ENCODE peak calls at places on chromosomes 12 and 14, in four cellular contexts. X is foreskin fibroblast, G is endothelial cell, C is AG04450. H is an unnamed sample.

GRCh38 chr12:18895946-18896345 is 158.0 kb downstream of the CAPZA3 start:
- DNase-seq in G (no peak), X (no peak), C (no peak), H (no peak)

GRCh38 chr14:74793506-74794155 is 30.5 kb downstream of the YLPM1 start:
- DNase-seq in G (peak), X (peak), C (no peak), H (no peak)

GRCh38 chr12:52278931-52279682 is 4.7 kb downstream of the KRT86 start:
- DNase-seq in C (peak), X (peak), G (peak), H (peak)

GRCh38 chr12:49824886-49825285 is 3.3 kb downstream of the NCKAP5L start:
- DNase-seq in X (peak), C (no peak), G (no peak), H (no peak)

GRCh38 chr12:66352197-66352596 is 49.9 kb downstream of the HELB start:
- DNase-seq in G (peak), C (no peak), X (peak), H (no peak)

GRCh38 chr12:51403744-51404143 is 12.5 kb upstream of the GALNT6 start:
- DNase-seq in X (no peak), C (no peak), G (no peak), H (no peak)

GRCh38 chr12:96486751-96487150 is 2.6 kb upstream of the CFAP54 start:
- DNase-seq in C (no peak), G (no peak), X (no peak), H (no peak)

GRCh38 chr14:105267820-105268548 is 19.7 kb downstream of the BTBD6 start:
- DNase-seq in G (no peak), C (no peak), X (no peak), H (no peak)

GRCh38 chr12:79691299-79692248 is 810 bp upstream of the PAWR start:
- DNase-seq in X (peak), G (no peak), C (peak), H (no peak)

GRCh38 chr12:97754306-97754705 is 291.7 kb downstream of the RMST start:
- DNase-seq in X (no peak), C (no peak), G (no peak), H (no peak)

GRCh38 chr12:127640181-127640886 is 626.6 kb upstream of the TMEM132C start:
- DNase-seq in X (no peak), G (no peak), C (no peak), H (no peak)

GRCh38 chr12:51262758-51263177 is 7.4 kb downstream of the SMAGP start:
- DNase-seq in C (no peak), X (peak), G (peak), H (no peak)

GRCh38 chr14:53779301-53779700 is 177.3 kb downstream of the BMP4 start:
- DNase-seq in G (no peak), C (no peak), X (no peak), H (no peak)

GRCh38 chr12:27651201-27651600 is 45.0 kb upstream of the REP15 start:
- DNase-seq in X (peak), G (no peak), C (no peak), H (no peak)

GRCh38 chr12:113796852-113797534 is 169.1 kb downstream of the RBM19 start:
- DNase-seq in C (no peak), G (no peak), X (no peak), H (no peak)

GRCh38 chr14:103057028-103057371 is 349 bp downstream of the CDC42BPB start:
- DNase-seq in C (no peak), X (peak), G (no peak), H (no peak)

GRCh38 chr14:103099081-103099732 is 4.7 kb downstream of the EXOC3L4 start:
- DNase-seq in X (no peak), C (no peak), G (no peak), H (no peak)

GRCh38 chr14:30966415-30967363 is 58.8 kb upstream of the AP4S1 start:
- DNase-seq in G (no peak), X (no peak), C (no peak), H (no peak)

GRCh38 chr14:103775506-103775905 is 59.9 kb downstream of the ZFYVE21 start:
- DNase-seq in C (no peak), G (no peak), X (no peak), H (no peak)

GRCh38 chr12:20367731-20368652 is at the start of gene PDE3A:
- DNase-seq in X (peak), G (peak), C (no peak), H (no peak)

GRCh38 chr14:88552859-88553258 is 1.9 kb downstream of the PTPN21 start:
- DNase-seq in X (no peak), C (no peak), G (no peak), H (no peak)

GRCh38 chr12:19588944-19589343 is 149.7 kb downstream of the AEBP2 start:
- DNase-seq in C (no peak), G (no peak), X (no peak), H (no peak)

GRCh38 chr12:132152921-132153321 is 8.7 kb downstream of the NOC4L start:
- DNase-seq in X (no peak), G (no peak), C (no peak), H (peak)

GRCh38 chr14:45145214-45145613 is 9.5 kb downstream of the FANCM start:
- DNase-seq in G (no peak), X (no peak), C (no peak), H (no peak)

GRCh38 chr12:101619868-101620761 is 25.3 kb downstream of the MYBPC1 start:
- DNase-seq in C (no peak), G (no peak), X (no peak), H (no peak)

GRCh38 chr12:54033106-54033979 is 493 bp downstream of the HOXC5 start:
- DNase-seq in C (no peak), X (peak), G (no peak), H (no peak)

GRCh38 chr12:27644446-27644845 is 51.8 kb upstream of the REP15 start:
- DNase-seq in G (no peak), X (peak), C (no peak), H (no peak)

GRCh38 chr12:76117067-76117691 is 32.7 kb upstream of the NAP1L1 start:
- DNase-seq in X (no peak), C (no peak), G (no peak), H (no peak)
- TF ChIP-seq CTCF in X (no peak), C (no peak), G (no peak), H (no peak)

GRCh38 chr12:59444932-59445331 is 150.9 kb upstream of the SLC16A7 start:
- DNase-seq in C (no peak), G (no peak), X (peak), H (no peak)
- TF ChIP-seq CTCF in C (peak), G (no peak), X (peak), H (no peak)

DNA sequence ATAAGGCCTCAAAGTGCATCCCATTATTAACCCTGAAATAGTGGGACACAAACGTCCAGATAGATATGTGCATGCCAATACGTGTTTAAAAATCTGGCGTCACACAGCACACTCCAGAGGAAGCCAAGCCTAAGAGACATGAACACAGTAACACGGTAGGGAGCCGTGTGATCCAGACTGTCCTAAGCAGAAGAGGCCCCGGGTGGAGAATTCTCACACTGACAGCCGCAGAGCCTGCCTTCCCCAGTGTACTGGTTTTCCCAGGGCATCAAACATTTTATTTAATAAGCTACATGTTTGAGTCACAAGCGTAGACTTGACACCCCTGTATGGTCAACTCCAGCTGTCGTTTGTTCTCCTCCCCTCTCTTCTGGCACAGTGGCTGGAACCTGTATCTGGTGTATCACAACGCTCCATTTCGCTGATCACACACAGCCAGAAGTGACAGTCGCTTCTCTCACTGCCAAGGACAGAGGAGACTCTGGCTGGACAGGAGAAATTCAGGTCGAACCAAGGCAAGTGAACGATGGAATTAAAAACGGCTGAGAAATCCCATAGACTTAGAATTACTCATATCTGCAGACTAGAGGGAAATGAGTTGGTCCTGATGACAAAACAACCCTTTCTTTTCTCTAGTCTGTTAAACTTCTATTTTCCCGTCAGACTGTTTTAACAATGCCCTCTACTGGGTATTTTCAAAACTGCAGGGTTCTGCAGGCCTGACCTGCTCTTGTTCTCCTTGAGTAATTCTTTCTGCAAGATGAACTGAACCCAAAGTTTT is 359.9 kb downstream of the RGS6 start:
- DNase-seq in G (peak), X (peak), C (peak), H (no peak)
- TF ChIP-seq CTCF in G (peak), X (peak), C (peak), H (peak)

DNA sequence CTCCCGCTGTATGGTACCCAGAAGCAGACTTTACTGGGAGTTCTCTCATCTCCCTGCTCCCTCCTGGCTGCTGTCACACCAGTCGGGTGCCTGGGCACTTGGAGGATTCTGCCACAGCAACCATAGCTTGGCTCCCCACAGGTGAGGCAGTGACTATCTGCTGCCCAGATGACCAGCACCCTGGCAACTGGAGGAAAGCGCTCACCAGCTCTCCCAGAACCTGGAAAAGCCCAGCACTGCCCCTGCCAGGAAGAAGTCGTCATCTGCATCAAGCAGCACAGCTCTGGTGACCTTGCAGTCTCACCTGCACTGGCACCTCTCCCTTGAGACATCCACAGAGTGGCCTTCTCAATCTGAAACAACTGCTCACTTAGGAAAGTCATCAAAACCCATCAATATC is 31.9 kb upstream of the TC2N start:
- DNase-seq in G (no peak), X (no peak), C (no peak), H (no peak)
- TF ChIP-seq CTCF in G (no peak), X (no peak), C (no peak), H (no peak)

DNA sequence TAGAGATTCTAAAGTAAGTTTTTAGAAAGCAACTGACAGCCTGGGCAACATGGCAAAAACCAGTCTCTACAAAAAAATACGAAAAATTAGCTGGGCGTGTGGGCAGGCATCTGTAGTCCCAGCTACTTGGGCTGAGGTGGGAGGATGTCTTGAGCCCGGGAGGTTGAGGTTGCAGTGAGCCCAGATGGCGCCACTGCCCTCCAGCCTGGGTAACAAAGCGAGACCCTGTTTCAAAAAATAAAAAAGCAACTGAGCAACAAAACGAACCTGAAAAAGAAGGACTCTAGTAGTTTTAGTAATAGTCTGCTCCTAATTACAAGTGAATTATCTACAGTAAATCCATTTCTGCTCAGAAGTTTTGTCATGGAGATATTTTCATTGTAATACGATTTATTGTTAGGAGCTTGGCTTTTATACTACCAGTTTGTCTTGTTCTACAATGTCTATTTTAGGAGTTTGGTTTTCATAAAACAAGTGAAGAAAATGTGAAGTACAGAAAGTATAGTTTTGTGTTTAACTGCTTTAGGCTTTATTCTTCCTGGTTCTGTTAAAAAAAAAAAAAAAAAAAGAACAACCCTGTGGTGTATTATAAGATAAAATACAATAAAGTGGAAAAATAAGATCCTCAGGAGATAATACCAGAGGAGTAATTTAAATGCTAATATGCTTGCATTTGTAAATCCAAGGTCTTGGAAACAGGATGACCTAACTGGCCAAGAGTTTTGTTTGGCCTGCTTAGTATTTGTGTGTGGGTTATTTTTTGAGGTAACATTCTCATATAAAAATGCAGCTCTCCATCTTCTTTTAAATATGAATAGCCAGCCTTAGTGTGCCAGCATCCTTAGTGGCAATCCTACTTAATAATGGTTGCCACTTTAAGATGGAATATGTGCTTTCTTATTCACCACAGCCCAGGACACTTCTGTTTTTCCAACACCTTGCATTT is 2.8 kb downstream of the TMX1 start:
- DNase-seq in G (no peak), C (no peak), X (no peak), H (no peak)
- TF ChIP-seq CTCF in G (no peak), C (peak), X (no peak), H (no peak)

GRCh38 chr14:52263190-52263589 is 4.3 kb upstream of the PTGDR start:
- DNase-seq in G (no peak), C (no peak), X (no peak), H (no peak)

GRCh38 chr14:52266782-52267181 is 716 bp upstream of the PTGDR start:
- DNase-seq in X (peak), G (no peak), C (no peak), H (no peak)

GRCh38 chr14:52266179-52266578 is 1.3 kb upstream of the PTGDR start:
- DNase-seq in C (no peak), G (no peak), X (peak), H (no peak)

GRCh38 chr14:52267501-52268190 is at the start of gene PTGDR:
- DNase-seq in C (no peak), X (peak), G (peak), H (peak)

GRCh38 chr14:52265248-52265647 is 2.2 kb upstream of the PTGDR start:
- DNase-seq in G (peak), X (no peak), C (no peak), H (no peak)
- TF ChIP-seq CTCF in G (no peak), X (no peak), C (no peak), H (no peak)